ENCODE peak calls at places on chromosomes 16 and 17, in four cellular contexts. One of them, this sample, is unnamed.

GRCh38 chr16:68469728-68470460 is 21.6 kb upstream of the SMPD3 start:
- DNase-seq in HFFc6: no peak
- DNase-seq in amygdala: no peak
- DNase-seq in stimulated activated naive CD8-positive, alpha-beta T cell treated with anti-CD3 and anti-CD28 coated beads, Interleukin-15, Interleukin-2, amounts not matched to agents 100 U/mL and 50 U/mL, for 24 hours: no peak
- DNase-seq in this sample: no peak

GRCh38 chr16:75066861-75067447 is 49.6 kb downstream of the LDHD start:
- DNase-seq in amygdala: no peak
- DNase-seq in HFFc6: no peak
- DNase-seq in stimulated activated naive CD8-positive, alpha-beta T cell treated with anti-CD3 and anti-CD28 coated beads, Interleukin-15, Interleukin-2, amounts not matched to agents 100 U/mL and 50 U/mL, for 24 hours: no peak
- DNase-seq in this sample: no peak

GRCh38 chr16:64846966-64847365 is 274.9 kb downstream of the CDH11 start:
- DNase-seq in stimulated activated naive CD8-positive, alpha-beta T cell treated with anti-CD3 and anti-CD28 coated beads, Interleukin-15, Interleukin-2, amounts not matched to agents 100 U/mL and 50 U/mL, for 24 hours: no peak
- DNase-seq in HFFc6: no peak
- DNase-seq in amygdala: no peak
- DNase-seq in this sample: no peak

GRCh38 chr17:77320501-77321256 is 179.9 kb downstream of the SEC14L1 start:
- DNase-seq in stimulated activated naive CD8-positive, alpha-beta T cell treated with anti-CD3 and anti-CD28 coated beads, Interleukin-15, Interleukin-2, amounts not matched to agents 100 U/mL and 50 U/mL, for 24 hours: no peak
- DNase-seq in amygdala: no peak
- DNase-seq in HFFc6: peak
- DNase-seq in this sample: no peak

GRCh38 chr16:89217388-89218191 is at the start of gene ZNF778:
- DNase-seq in amygdala: peak
- DNase-seq in HFFc6: peak
- DNase-seq in stimulated activated naive CD8-positive, alpha-beta T cell treated with anti-CD3 and anti-CD28 coated beads, Interleukin-15, Interleukin-2, amounts not matched to agents 100 U/mL and 50 U/mL, for 24 hours: peak
- DNase-seq in this sample: peak

GRCh38 chr17:70405492-70406220 is 236.3 kb downstream of the KCNJ2 start:
- DNase-seq in HFFc6: peak
- DNase-seq in stimulated activated naive CD8-positive, alpha-beta T cell treated with anti-CD3 and anti-CD28 coated beads, Interleukin-15, Interleukin-2, amounts not matched to agents 100 U/mL and 50 U/mL, for 24 hours: no peak
- DNase-seq in amygdala: no peak
- DNase-seq in this sample: no peak

GRCh38 chr16:83843657-83844056 is 35.9 kb downstream of the HSBP1 start:
- DNase-seq in HFFc6: no peak
- DNase-seq in amygdala: no peak
- DNase-seq in stimulated activated naive CD8-positive, alpha-beta T cell treated with anti-CD3 and anti-CD28 coated beads, Interleukin-15, Interleukin-2, amounts not matched to agents 100 U/mL and 50 U/mL, for 24 hours: no peak
- DNase-seq in this sample: peak

GRCh38 chr17:2335726-2336214 is 487 bp downstream of the TSR1 start:
- DNase-seq in stimulated activated naive CD8-positive, alpha-beta T cell treated with anti-CD3 and anti-CD28 coated beads, Interleukin-15, Interleukin-2, amounts not matched to agents 100 U/mL and 50 U/mL, for 24 hours: peak
- DNase-seq in amygdala: no peak
- DNase-seq in HFFc6: no peak
- DNase-seq in this sample: no peak

GRCh38 chr17:20085283-20085875 is 76.2 kb downstream of the SPECC1 start:
- DNase-seq in amygdala: no peak
- DNase-seq in HFFc6: no peak
- DNase-seq in stimulated activated naive CD8-positive, alpha-beta T cell treated with anti-CD3 and anti-CD28 coated beads, Interleukin-15, Interleukin-2, amounts not matched to agents 100 U/mL and 50 U/mL, for 24 hours: no peak
- DNase-seq in this sample: no peak

GRCh38 chr16:57669476-57670162 is 1.5 kb downstream of the ADGRG3 start:
- DNase-seq in amygdala: no peak
- DNase-seq in stimulated activated naive CD8-positive, alpha-beta T cell treated with anti-CD3 and anti-CD28 coated beads, Interleukin-15, Interleukin-2, amounts not matched to agents 100 U/mL and 50 U/mL, for 24 hours: no peak
- DNase-seq in HFFc6: no peak
- DNase-seq in this sample: no peak

GRCh38 chr17:70913086-70913485 is 743.8 kb downstream of the KCNJ2 start:
- DNase-seq in HFFc6: no peak
- DNase-seq in stimulated activated naive CD8-positive, alpha-beta T cell treated with anti-CD3 and anti-CD28 coated beads, Interleukin-15, Interleukin-2, amounts not matched to agents 100 U/mL and 50 U/mL, for 24 hours: no peak
- DNase-seq in amygdala: no peak
- DNase-seq in this sample: no peak

GRCh38 chr17:55122114-55122513 is 142.6 kb upstream of the HLF start:
- DNase-seq in HFFc6: no peak
- DNase-seq in amygdala: no peak
- DNase-seq in stimulated activated naive CD8-positive, alpha-beta T cell treated with anti-CD3 and anti-CD28 coated beads, Interleukin-15, Interleukin-2, amounts not matched to agents 100 U/mL and 50 U/mL, for 24 hours: no peak
- DNase-seq in this sample: no peak

GRCh38 chr16:50603206-50604064 is 55.2 kb downstream of the NKD1 start:
- DNase-seq in HFFc6: peak
- DNase-seq in stimulated activated naive CD8-positive, alpha-beta T cell treated with anti-CD3 and anti-CD28 coated beads, Interleukin-15, Interleukin-2, amounts not matched to agents 100 U/mL and 50 U/mL, for 24 hours: no peak
- DNase-seq in amygdala: no peak
- DNase-seq in this sample: no peak

GRCh38 chr17:7703584-7704574 is 1.1 kb upstream of the EFNB3 start:
- DNase-seq in HFFc6: no peak
- DNase-seq in amygdala: no peak
- DNase-seq in stimulated activated naive CD8-positive, alpha-beta T cell treated with anti-CD3 and anti-CD28 coated beads, Interleukin-15, Interleukin-2, amounts not matched to agents 100 U/mL and 50 U/mL, for 24 hours: peak
- DNase-seq in this sample: no peak

GRCh38 chr16:70250748-70251650 is 741 bp downstream of the EXOSC6 start:
- DNase-seq in stimulated activated naive CD8-positive, alpha-beta T cell treated with anti-CD3 and anti-CD28 coated beads, Interleukin-15, Interleukin-2, amounts not matched to agents 100 U/mL and 50 U/mL, for 24 hours: peak
- DNase-seq in HFFc6: peak
- DNase-seq in amygdala: no peak
- DNase-seq in this sample: peak

GRCh38 chr16:57837305-57838125 is 35.2 kb upstream of the KIFC3 start:
- DNase-seq in stimulated activated naive CD8-positive, alpha-beta T cell treated with anti-CD3 and anti-CD28 coated beads, Interleukin-15, Interleukin-2, amounts not matched to agents 100 U/mL and 50 U/mL, for 24 hours: no peak
- DNase-seq in amygdala: no peak
- DNase-seq in HFFc6: no peak
- DNase-seq in this sample: no peak

GRCh38 chr16:87465306-87465705 is 27.5 kb downstream of the ZCCHC14 start:
- DNase-seq in stimulated activated naive CD8-positive, alpha-beta T cell treated with anti-CD3 and anti-CD28 coated beads, Interleukin-15, Interleukin-2, amounts not matched to agents 100 U/mL and 50 U/mL, for 24 hours: peak
- DNase-seq in HFFc6: peak
- DNase-seq in amygdala: no peak
- DNase-seq in this sample: no peak

GRCh38 chr16:50523710-50524109 is 24.5 kb upstream of the NKD1 start:
- DNase-seq in amygdala: no peak
- DNase-seq in HFFc6: no peak
- DNase-seq in stimulated activated naive CD8-positive, alpha-beta T cell treated with anti-CD3 and anti-CD28 coated beads, Interleukin-15, Interleukin-2, amounts not matched to agents 100 U/mL and 50 U/mL, for 24 hours: no peak
- DNase-seq in this sample: no peak

GRCh38 chr16:51024703-51025102 is 126.4 kb downstream of the SALL1 start:
- DNase-seq in stimulated activated naive CD8-positive, alpha-beta T cell treated with anti-CD3 and anti-CD28 coated beads, Interleukin-15, Interleukin-2, amounts not matched to agents 100 U/mL and 50 U/mL, for 24 hours: no peak
- DNase-seq in amygdala: no peak
- DNase-seq in HFFc6: no peak
- DNase-seq in this sample: no peak

GRCh38 chr16:70324998-70325765 is 21.5 kb upstream of the DDX19A start:
- DNase-seq in amygdala: no peak
- DNase-seq in stimulated activated naive CD8-positive, alpha-beta T cell treated with anti-CD3 and anti-CD28 coated beads, Interleukin-15, Interleukin-2, amounts not matched to agents 100 U/mL and 50 U/mL, for 24 hours: no peak
- DNase-seq in HFFc6: no peak
- DNase-seq in this sample: no peak

GRCh38 chr16:48347980-48348379 is 37.2 kb downstream of the SIAH1 start:
- DNase-seq in HFFc6: no peak
- DNase-seq in stimulated activated naive CD8-positive, alpha-beta T cell treated with anti-CD3 and anti-CD28 coated beads, Interleukin-15, Interleukin-2, amounts not matched to agents 100 U/mL and 50 U/mL, for 24 hours: no peak
- DNase-seq in amygdala: no peak
- DNase-seq in this sample: no peak

GRCh38 chr17:47311420-47311819 is 12.3 kb upstream of the EFCAB13 start:
- DNase-seq in stimulated activated naive CD8-positive, alpha-beta T cell treated with anti-CD3 and anti-CD28 coated beads, Interleukin-15, Interleukin-2, amounts not matched to agents 100 U/mL and 50 U/mL, for 24 hours: no peak
- DNase-seq in HFFc6: no peak
- DNase-seq in amygdala: no peak
- DNase-seq in this sample: no peak

GRCh38 chr17:44807817-44808155 is 22.3 kb downstream of the GJC1 start:
- DNase-seq in amygdala: no peak
- DNase-seq in HFFc6: no peak
- DNase-seq in stimulated activated naive CD8-positive, alpha-beta T cell treated with anti-CD3 and anti-CD28 coated beads, Interleukin-15, Interleukin-2, amounts not matched to agents 100 U/mL and 50 U/mL, for 24 hours: no peak
- DNase-seq in this sample: no peak

GRCh38 chr17:79364695-79365094 is 246.2 kb downstream of the RBFOX3 start:
- DNase-seq in amygdala: no peak
- DNase-seq in HFFc6: no peak
- DNase-seq in stimulated activated naive CD8-positive, alpha-beta T cell treated with anti-CD3 and anti-CD28 coated beads, Interleukin-15, Interleukin-2, amounts not matched to agents 100 U/mL and 50 U/mL, for 24 hours: no peak
- DNase-seq in this sample: no peak

GRCh38 chr16:72877374-72878028 is 170.4 kb downstream of the ZFHX3 start:
- DNase-seq in HFFc6: peak
- DNase-seq in stimulated activated naive CD8-positive, alpha-beta T cell treated with anti-CD3 and anti-CD28 coated beads, Interleukin-15, Interleukin-2, amounts not matched to agents 100 U/mL and 50 U/mL, for 24 hours: peak
- DNase-seq in amygdala: no peak
- DNase-seq in this sample: no peak

GRCh38 chr16:81539009-81539820 is 94.6 kb downstream of the CMIP start:
- DNase-seq in amygdala: no peak
- DNase-seq in stimulated activated naive CD8-positive, alpha-beta T cell treated with anti-CD3 and anti-CD28 coated beads, Interleukin-15, Interleukin-2, amounts not matched to agents 100 U/mL and 50 U/mL, for 24 hours: no peak
- DNase-seq in HFFc6: no peak
- DNase-seq in this sample: no peak

GRCh38 chr17:68424188-68424587 is 33.1 kb downstream of the WIPI1 start:
- DNase-seq in amygdala: no peak
- DNase-seq in HFFc6: no peak
- DNase-seq in stimulated activated naive CD8-positive, alpha-beta T cell treated with anti-CD3 and anti-CD28 coated beads, Interleukin-15, Interleukin-2, amounts not matched to agents 100 U/mL and 50 U/mL, for 24 hours: no peak
- DNase-seq in this sample: no peak

GRCh38 chr17:2218426-2218825 is 85.2 kb downstream of the SMG6 start:
- DNase-seq in stimulated activated naive CD8-positive, alpha-beta T cell treated with anti-CD3 and anti-CD28 coated beads, Interleukin-15, Interleukin-2, amounts not matched to agents 100 U/mL and 50 U/mL, for 24 hours: no peak
- DNase-seq in HFFc6: no peak
- DNase-seq in amygdala: no peak
- DNase-seq in this sample: peak

GRCh38 chr17:75065562-75066151 is 18.6 kb downstream of the KCTD2 start:
- DNase-seq in stimulated activated naive CD8-positive, alpha-beta T cell treated with anti-CD3 and anti-CD28 coated beads, Interleukin-15, Interleukin-2, amounts not matched to agents 100 U/mL and 50 U/mL, for 24 hours: no peak
- DNase-seq in HFFc6: peak
- DNase-seq in amygdala: no peak
- DNase-seq in this sample: no peak

GRCh38 chr16:2501938-2502900 is 11.5 kb upstream of the ATP6V0C start:
- DNase-seq in stimulated activated naive CD8-positive, alpha-beta T cell treated with anti-CD3 and anti-CD28 coated beads, Interleukin-15, Interleukin-2, amounts not matched to agents 100 U/mL and 50 U/mL, for 24 hours: no peak
- DNase-seq in amygdala: no peak
- DNase-seq in HFFc6: no peak
- DNase-seq in this sample: no peak

GRCh38 chr17:54948380-54948779 is 20.1 kb downstream of the COX11 start:
- DNase-seq in stimulated activated naive CD8-positive, alpha-beta T cell treated with anti-CD3 and anti-CD28 coated beads, Interleukin-15, Interleukin-2, amounts not matched to agents 100 U/mL and 50 U/mL, for 24 hours: no peak
- DNase-seq in HFFc6: peak
- DNase-seq in amygdala: no peak
- DNase-seq in this sample: no peak

GRCh38 chr17:66952031-66952524 is 12.4 kb upstream of the CACNG4 start:
- DNase-seq in amygdala: no peak
- DNase-seq in stimulated activated naive CD8-positive, alpha-beta T cell treated with anti-CD3 and anti-CD28 coated beads, Interleukin-15, Interleukin-2, amounts not matched to agents 100 U/mL and 50 U/mL, for 24 hours: no peak
- DNase-seq in HFFc6: peak
- DNase-seq in this sample: no peak

GRCh38 chr17:63545302-63545928 is 4.9 kb upstream of the DCAF7 start:
- DNase-seq in amygdala: no peak
- DNase-seq in HFFc6: no peak
- DNase-seq in stimulated activated naive CD8-positive, alpha-beta T cell treated with anti-CD3 and anti-CD28 coated beads, Interleukin-15, Interleukin-2, amounts not matched to agents 100 U/mL and 50 U/mL, for 24 hours: no peak
- DNase-seq in this sample: no peak

GRCh38 chr17:55607736-55608341 is 96.6 kb upstream of the SMIM36 start:
- DNase-seq in stimulated activated naive CD8-positive, alpha-beta T cell treated with anti-CD3 and anti-CD28 coated beads, Interleukin-15, Interleukin-2, amounts not matched to agents 100 U/mL and 50 U/mL, for 24 hours: no peak
- DNase-seq in amygdala: no peak
- DNase-seq in HFFc6: peak
- DNase-seq in this sample: no peak

This sample was measured in activated CD8-positive, alpha-beta memory T cell treated with anti-CD3 and anti-CD28 coated beads, Interleukin-2, amount 50 U/mL, for 48 hours.